ENCODE peak calls at places on chromosomes 6 and 20, in seven cellular contexts. H, W, C, A, F, L and I are unnamed samples.

GRCh38 chr6:87822011-87822410 is 120.0 kb upstream of the AKIRIN2 start:
- DNase-seq in H (no peak), W (no peak), L (no peak), A (no peak), C (no peak), F (no peak), I (no peak)

GRCh38 chr20:11929947-11930346 is 12.3 kb downstream of the BTBD3 start:
- DNase-seq in C (no peak), A (no peak), W (no peak), F (no peak), H (no peak), L (no peak), I (no peak)

GRCh38 chr6:76240092-76240491 is 167.6 kb upstream of the IMPG1 start:
- DNase-seq in F (no peak), A (no peak), C (no peak), W (no peak), H (no peak), L (no peak), I (no peak)

GRCh38 chr20:61732511-61733210 is 333.0 kb downstream of the TAF4 start:
- DNase-seq in C (no peak), H (no peak), L (no peak), W (no peak), A (no peak), F (no peak), I (no peak)

GRCh38 chr20:53643031-53643832 is 49.6 kb upstream of the ZNF217 start:
- DNase-seq in W (peak; percentile 57), C (peak; percentile 94), F (no peak), A (no peak), L (peak; percentile 67), H (peak; percentile 70), I (peak; percentile 75)

GRCh38 chr6:87561012-87561411 is 28.8 kb downstream of the RARS2 start:
- DNase-seq in C (no peak), W (no peak), L (no peak), A (no peak), F (no peak), H (no peak), I (no peak)

GRCh38 chr20:2695206-2695983 is 2.8 kb downstream of the EBF4 start:
- DNase-seq in H (no peak), C (no peak), W (no peak), F (no peak), L (no peak), A (no peak), I (no peak)

GRCh38 chr6:142693446-142693845 is 251.5 kb downstream of the HIVEP2 start:
- DNase-seq in W (no peak), A (no peak), F (no peak), C (peak; percentile 23), L (no peak), H (no peak), I (no peak)

GRCh38 chr6:119479860-119480655 is 130.5 kb upstream of the MAN1A1 start:
- DNase-seq in W (no peak), A (no peak), H (no peak), C (no peak), L (no peak), F (no peak), I (no peak)

GRCh38 chr6:136158398-136158797 is 91.7 kb downstream of the MTFR2 start:
- DNase-seq in F (no peak), C (no peak), A (no peak), H (no peak), W (no peak), L (no peak), I (no peak)

GRCh38 chr6:134240664-134241431 is 77.1 kb downstream of the SGK1 start:
- DNase-seq in W (no peak), H (peak; percentile 86), L (no peak), C (no peak), F (no peak), A (no peak), I (no peak)

GRCh38 chr20:33796263-33796906 is 14.8 kb upstream of the CHMP4B start:
- DNase-seq in H (no peak), W (peak; percentile 73), F (no peak), L (no peak), C (peak; percentile 95), A (no peak), I (peak; percentile 97)

GRCh38 chr20:4165984-4166725 is 150.8 kb upstream of the RNF24 start:
- DNase-seq in C (no peak), F (no peak), L (no peak), A (no peak), W (no peak), H (no peak), I (no peak)

GRCh38 chr6:139549561-139550070 is 175.2 kb upstream of the CITED2 start:
- DNase-seq in C (peak; percentile 13), A (no peak), H (no peak), L (no peak), F (no peak), W (no peak), I (no peak)

GRCh38 chr20:59625214-59625922 is 21.0 kb downstream of the PHACTR3 start:
- DNase-seq in W (no peak), H (no peak), F (no peak), L (no peak), C (no peak), A (no peak), I (no peak)

GRCh38 chr6:20352346-20352745 is 49.3 kb upstream of the E2F3 start:
- DNase-seq in H (no peak), C (no peak), A (no peak), F (no peak), W (no peak), L (no peak), I (no peak)

GRCh38 chr6:154350293-154350692 is 6.3 kb downstream of the IPCEF1 start:
- DNase-seq in H (no peak), F (no peak), C (no peak), W (no peak), A (no peak), L (no peak), I (no peak)

GRCh38 chr6:168342626-168343025 is 23.0 kb upstream of the DACT2 start:
- DNase-seq in A (no peak), C (peak; percentile 3), F (no peak), L (no peak), H (no peak), W (no peak), I (peak; percentile 82)

GRCh38 chr20:21137078-21137477 is 11.2 kb downstream of the KIZ start:
- DNase-seq in W (no peak), A (no peak), H (no peak), L (no peak), C (no peak), F (no peak), I (no peak)

GRCh38 chr6:72622094-72622540 is 253 bp downstream of the KCNQ5 start:
- DNase-seq in W (no peak), F (peak; percentile 46), C (no peak), A (peak; percentile 81), H (peak; percentile 45), L (peak; percentile 76), I (no peak)
- TF ChIP-seq CTCF in W (no peak), F (peak; percentile 50), C (no peak), A (peak; percentile 26), H (peak; percentile 0), L (no peak), I (no peak)

DNA sequence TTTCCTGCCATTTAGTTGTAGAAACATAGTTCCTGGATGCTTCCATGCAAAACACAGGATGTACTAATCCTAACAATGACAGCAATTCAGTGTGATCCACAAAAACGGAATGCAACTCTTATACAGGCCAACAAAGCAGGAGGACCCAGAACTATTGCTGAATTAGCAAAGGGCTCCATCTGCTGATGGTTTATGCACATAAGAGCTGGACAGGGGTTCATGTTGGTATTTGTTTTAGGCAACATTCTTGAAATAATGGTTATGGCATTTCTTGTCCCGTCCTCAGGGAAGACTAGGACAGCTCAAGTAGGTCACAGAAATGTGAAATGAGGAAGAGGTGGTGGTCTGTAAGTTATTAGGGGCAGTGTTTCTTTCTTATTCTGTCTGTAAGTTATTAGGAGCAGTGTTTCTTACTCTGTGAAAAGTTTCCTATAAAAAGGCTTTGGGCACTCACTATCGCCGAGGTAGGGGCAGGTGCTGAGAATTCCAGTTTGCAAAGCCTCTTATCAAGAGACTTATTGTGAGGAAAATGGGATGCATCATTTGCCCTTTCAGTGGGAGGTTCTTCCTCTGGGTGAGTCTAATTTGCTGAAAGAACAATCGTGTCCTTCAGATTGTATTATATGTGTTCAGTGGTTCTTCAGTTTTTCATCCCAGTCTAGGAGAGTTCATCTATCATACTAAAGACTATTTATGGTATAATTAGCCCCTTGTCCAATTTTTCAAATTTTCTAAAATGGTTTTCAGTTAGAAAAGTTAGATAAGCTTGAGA is 171.1 kb downstream of the MCHR2 start:
- DNase-seq in H (no peak), L (no peak), W (peak; percentile 37), F (peak; percentile 4), C (peak; percentile 66), A (peak; percentile 9), I (peak; percentile 52)
- TF ChIP-seq CTCF in H (no peak), L (peak; percentile 43), W (peak; percentile 51), F (peak; percentile 73), C (peak; percentile 74), A (peak; percentile 39), I (peak; percentile 44)

GRCh38 chr20:47678130-47678453 is 107.2 kb downstream of the SULF2 start:
- DNase-seq in C (no peak), L (no peak), W (no peak), A (no peak), H (no peak), F (no peak), I (no peak)

GRCh38 chr20:47676912-47677311 is 108.4 kb downstream of the SULF2 start:
- DNase-seq in W (no peak), F (no peak), L (no peak), C (no peak), H (no peak), A (no peak), I (no peak)

GRCh38 chr20:47678536-47678935 is 106.7 kb downstream of the SULF2 start:
- DNase-seq in H (no peak), A (no peak), L (no peak), C (no peak), F (no peak), W (no peak), I (no peak)

GRCh38 chr20:47676219-47676721 is 109.0 kb downstream of the SULF2 start:
- DNase-seq in W (no peak), C (no peak), H (no peak), L (no peak), A (no peak), F (no peak), I (no peak)

DNA sequence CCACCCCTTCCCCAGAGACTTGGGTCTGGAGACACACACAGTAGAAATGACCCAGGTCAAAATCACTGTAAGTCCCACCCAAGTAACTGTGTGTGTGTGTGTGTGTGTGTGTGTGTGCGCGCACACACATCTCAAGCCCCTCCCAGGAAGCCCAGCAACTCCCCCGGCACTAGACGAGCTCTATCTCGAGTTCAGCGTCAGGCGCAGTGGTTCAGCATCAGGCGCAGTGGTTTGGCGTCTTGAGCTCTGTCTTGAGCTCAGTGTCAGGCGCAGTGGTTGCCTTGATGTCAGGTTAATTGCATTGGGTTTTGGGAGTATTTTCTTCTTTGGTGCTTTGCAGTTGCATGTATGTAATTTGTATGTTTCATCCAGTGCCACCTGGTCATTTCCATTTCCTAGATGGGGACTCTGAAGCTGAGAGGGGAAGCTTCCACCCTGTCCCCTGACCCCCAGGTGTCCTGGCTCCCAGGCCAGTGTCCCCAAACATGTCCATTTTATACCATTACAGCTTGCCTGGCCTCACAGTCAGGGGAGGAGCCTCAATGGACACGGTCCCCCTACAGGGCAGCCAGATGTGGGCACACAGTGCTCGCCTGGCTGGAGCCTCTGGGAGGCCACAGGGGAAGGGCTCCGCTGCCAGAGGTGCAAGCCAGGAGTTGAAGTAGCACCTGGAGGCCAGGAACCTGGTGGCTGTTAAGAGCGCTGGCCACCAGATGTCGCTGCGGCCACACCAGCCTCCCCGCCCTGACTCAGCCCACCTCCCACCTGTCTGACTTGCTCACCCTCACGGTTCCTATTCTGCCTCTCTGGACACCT is 107.8 kb downstream of the SULF2 start:
- DNase-seq in H (peak; percentile 38), L (peak; percentile 73), C (peak; percentile 77), A (peak; percentile 78), F (peak; percentile 29), W (peak; percentile 51), I (peak; percentile 87)
- TF ChIP-seq CTCF in H (peak; percentile 72), L (peak; percentile 93), C (peak; percentile 96), A (peak; percentile 85), F (peak; percentile 89), W (peak; percentile 88), I (peak; percentile 98)

GRCh38 chr6:2854394-2854982 is 12.8 kb upstream of the SERPINB1 start:
- DNase-seq in A (no peak), L (no peak), C (no peak), H (no peak), W (no peak), F (no peak), I (no peak)
- TF ChIP-seq CTCF in A (no peak), L (no peak), C (no peak), H (no peak), W (no peak), F (peak; percentile 6), I (no peak)